ENCODE peak calls at places on chromosome 9, in seven cellular contexts. R, E, N, M, S, Y and T are unnamed samples.

GRCh38 chr9:118482311-118482710 is 778.1 kb downstream of the TLR4 start:
- DNase-seq in R (no peak), E (no peak), N (no peak), M (no peak), S (no peak), Y (no peak), T (no peak)

GRCh38 chr9:78298046-78298511 is 1.2 kb downstream of the PSAT1 start:
- DNase-seq in R (no peak), E (no peak), N (no peak), M (no peak), S (peak; percentile 2), Y (no peak), T (no peak)

GRCh38 chr9:87097238-87097637 is 149.9 kb upstream of the GAS1 start:
- DNase-seq in R (no peak), E (no peak), N (no peak), M (no peak), S (no peak), Y (no peak), T (no peak)

GRCh38 chr9:112890106-112891081 is at the start of gene SLC46A2:
- DNase-seq in R (no peak), E (no peak), N (no peak), M (no peak), S (no peak), Y (no peak), T (no peak)

GRCh38 chr9:110089681-110090370 is 118.1 kb downstream of the C9orf152 start:
- DNase-seq in R (no peak), E (no peak), N (no peak), M (no peak), S (peak; percentile 68), Y (peak; percentile 26), T (no peak)

GRCh38 chr9:109931623-109932022 is 151.6 kb downstream of the PALM2AKAP2 start:
- DNase-seq in R (no peak), E (no peak), N (no peak), M (no peak), S (no peak), Y (no peak), T (no peak)

GRCh38 chr9:38373679-38374078 is 18.8 kb upstream of the ALDH1B1 start:
- DNase-seq in R (no peak), E (no peak), N (no peak), M (no peak), S (no peak), Y (no peak), T (no peak)

GRCh38 chr9:87569008-87569908 is 71.6 kb downstream of the DAPK1 start:
- DNase-seq in R (no peak), E (no peak), N (peak; percentile 26), M (no peak), S (no peak), Y (no peak), T (peak; percentile 72)

GRCh38 chr9:131276891-131277672 is 772 bp upstream of the FAM78A start:
- DNase-seq in R (peak; percentile 27), E (no peak), N (peak; percentile 31), M (no peak), S (no peak), Y (no peak), T (no peak)

GRCh38 chr9:109499061-109499630 is 1.0 kb upstream of the PTPN3 start:
- DNase-seq in R (no peak), E (no peak), N (no peak), M (no peak), S (no peak), Y (no peak), T (no peak)

GRCh38 chr9:40928803-40929487 is 199.5 kb downstream of the FOXD4L6 start:
- DNase-seq in R (no peak), E (no peak), N (no peak), M (no peak), S (no peak), Y (no peak), T (no peak)

GRCh38 chr9:111074395-111074794 is 36.1 kb upstream of the LPAR1 start:
- DNase-seq in R (no peak), E (no peak), N (no peak), M (no peak), S (no peak), Y (no peak), T (no peak)

GRCh38 chr9:109314011-109314531 is 6.8 kb downstream of the EPB41L4B start:
- DNase-seq in R (no peak), E (no peak), N (no peak), M (no peak), S (peak; percentile 55), Y (no peak), T (no peak)

GRCh38 chr9:27154923-27155322 is 45.9 kb downstream of the TEK start:
- DNase-seq in R (no peak), E (no peak), N (no peak), M (no peak), S (peak; percentile 38), Y (peak; percentile 95), T (peak; percentile 98)

GRCh38 chr9:7407246-7407645 is 392.3 kb downstream of the DMAC1 start:
- DNase-seq in R (no peak), E (no peak), N (no peak), M (no peak), S (no peak), Y (no peak), T (no peak)

GRCh38 chr9:113582698-113583200 is 119.2 kb downstream of the RGS3 start:
- DNase-seq in R (no peak), E (no peak), N (no peak), M (no peak), S (peak; percentile 55), Y (no peak), T (no peak)

GRCh38 chr9:116274293-116274692 is 120.7 kb downstream of the PAPPA start:
- DNase-seq in R (no peak), E (no peak), N (no peak), M (no peak), S (no peak), Y (peak; percentile 89), T (no peak)

GRCh38 chr9:34686732-34687131 is 4.3 kb downstream of the CCL19 start:
- DNase-seq in R (no peak), E (no peak), N (no peak), M (no peak), S (no peak), Y (no peak), T (no peak)

DNA sequence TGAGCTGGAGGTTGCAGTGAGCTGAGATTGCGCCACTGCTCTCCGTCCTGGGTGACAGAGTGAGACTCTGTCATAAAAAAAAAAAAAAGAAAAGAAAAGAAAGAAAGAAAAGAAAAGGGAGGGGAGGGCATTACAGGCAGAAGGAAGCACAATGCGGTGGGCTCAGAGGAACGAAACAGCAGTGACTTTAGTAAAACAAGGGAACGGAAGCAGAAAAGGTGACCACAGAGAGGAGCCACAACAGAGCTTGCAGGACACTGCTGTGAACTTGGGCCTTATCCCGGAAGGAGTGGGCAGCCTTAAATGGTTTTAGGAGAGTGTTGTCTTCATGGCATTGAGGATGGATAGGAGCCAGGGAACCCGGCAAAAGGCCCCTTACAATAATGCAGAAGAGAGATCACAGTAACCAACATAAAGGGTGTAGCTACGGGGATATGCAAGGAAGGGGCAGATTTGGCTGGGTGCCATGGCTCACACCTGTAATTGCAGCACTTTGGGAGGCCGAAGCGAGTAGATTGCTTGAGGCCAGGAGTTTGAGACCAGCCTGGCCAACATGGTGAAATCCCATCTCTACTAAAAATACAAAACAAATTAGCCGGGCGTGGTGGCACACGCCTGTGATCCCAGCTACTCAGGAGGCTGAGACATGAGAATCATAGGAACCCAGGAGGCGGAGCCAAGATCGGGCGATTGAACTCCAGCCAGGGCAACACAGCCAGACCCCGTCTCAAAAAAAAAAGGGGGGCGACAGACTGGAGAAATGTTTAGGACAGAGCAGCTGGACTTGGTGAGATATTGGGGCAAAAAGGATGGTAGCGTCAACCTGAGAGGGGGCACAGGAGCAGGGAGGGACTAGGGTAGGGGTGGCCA is 83.9 kb upstream of the ZBTB43 start:
- DNase-seq in R (no peak), E (no peak), N (no peak), M (no peak), S (no peak), Y (no peak), T (no peak)
- H3K27ac ChIP-seq in R (no peak overlapping the region), E (peak overlapping the region; percentile 66), N (no peak overlapping the region), M (no peak overlapping the region), S (no peak overlapping the region), Y (no peak overlapping the region), T (no peak overlapping the region)

GRCh38 chr9:121652838-121653231 is 1.4 kb downstream of the DAB2IP start:
- DNase-seq in R (no peak), E (no peak), N (no peak), M (no peak), S (no peak), Y (no peak), T (no peak)
- H3K4me1 ChIP-seq in R (no peaks in the 10 kb centered on the region), E (peaks cover 56% of the 10 kb centered on the region), N (no peaks in the 10 kb centered on the region), M (peaks cover 10% of the 10 kb centered on the region), S (peaks cover 12% of the 10 kb centered on the region), Y (peaks cover 9% of the 10 kb centered on the region), T (peaks cover 6% of the 10 kb centered on the region)

DNA sequence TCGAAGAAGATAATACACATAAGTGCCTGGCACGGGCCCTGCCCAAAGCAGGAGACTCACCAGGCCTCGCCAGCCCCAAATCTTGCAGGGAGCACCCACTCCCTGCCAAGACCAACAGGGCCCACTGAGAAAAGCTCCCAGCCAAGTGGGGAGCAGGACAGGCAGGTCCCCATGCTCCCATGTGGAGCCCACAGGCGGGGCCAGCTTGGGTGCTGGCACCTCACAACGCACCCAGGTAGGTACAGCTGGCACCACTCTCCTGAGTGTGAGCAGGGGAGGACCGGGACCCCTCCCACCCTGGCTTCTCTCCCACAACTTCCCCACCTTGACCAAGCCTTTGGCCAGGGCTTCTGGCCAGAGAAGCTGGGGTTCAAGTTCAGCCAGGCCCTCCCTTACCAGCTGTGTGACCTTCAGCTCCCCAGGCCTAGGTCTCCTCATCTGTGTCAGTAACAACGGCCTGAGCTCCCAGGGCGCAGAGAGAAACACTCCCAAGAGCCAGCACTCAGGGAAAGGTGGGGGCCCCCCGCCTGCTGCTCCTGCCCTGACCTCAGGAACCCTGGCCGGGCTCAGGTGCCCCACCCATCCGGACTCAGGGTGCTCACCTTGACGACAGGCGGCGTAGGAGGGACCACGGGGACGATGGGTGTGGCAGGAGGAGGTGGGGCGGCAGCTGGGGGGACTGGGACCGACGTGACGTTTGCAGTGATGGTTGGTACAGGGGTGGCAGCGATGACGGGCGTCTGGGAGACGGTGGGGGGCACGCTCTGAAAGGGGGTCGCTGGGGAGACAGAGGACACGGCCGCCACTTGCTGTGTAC is 17.8 kb downstream of the BRD3 start:
- DNase-seq in R (no peak), E (no peak), N (no peak), M (no peak), S (no peak), Y (no peak), T (no peak)
- H4K20me1 ChIP-seq in R (no peaks in the 10 kb centered on the region), E (no peaks in the 10 kb centered on the region), N (no peaks in the 10 kb centered on the region), M (peaks cover 15% of the 10 kb centered on the region), S (no peaks in the 10 kb centered on the region), Y (peaks cover 13% of the 10 kb centered on the region), T (no peaks in the 10 kb centered on the region)

GRCh38 chr9:89419978-89420394 is 77.9 kb downstream of the SEMA4D start:
- DNase-seq in R (no peak), E (no peak), N (no peak), M (no peak), S (no peak), Y (no peak), T (no peak)

GRCh38 chr9:89418882-89419641 is 78.9 kb downstream of the SEMA4D start:
- DNase-seq in R (peak; percentile 4), E (no peak), N (peak; percentile 78), M (no peak), S (no peak), Y (no peak), T (no peak)

GRCh38 chr9:89422151-89422918 is 75.6 kb downstream of the SEMA4D start:
- DNase-seq in R (no peak), E (no peak), N (no peak), M (no peak), S (peak; percentile 15), Y (peak; percentile 88), T (peak; percentile 60)

GRCh38 chr9:89420397-89420796 is 77.5 kb downstream of the SEMA4D start:
- DNase-seq in R (no peak), E (no peak), N (no peak), M (no peak), S (no peak), Y (no peak), T (no peak)

GRCh38 chr9:89421595-89421994 is 76.3 kb downstream of the SEMA4D start:
- DNase-seq in R (no peak), E (no peak), N (no peak), M (no peak), S (no peak), Y (peak; percentile 77), T (no peak)
- H3K27ac ChIP-seq in R (no peak overlapping the region), E (no peak overlapping the region), N (no peak overlapping the region), M (no peak overlapping the region), S (no peak overlapping the region), Y (peak overlapping the region; percentile 54), T (no peak overlapping the region)